ENCODE peak calls at places on chromosomes 2 and 18, in seven cellular contexts. W, R, E, I, M, Z and F are unnamed samples. For H3K4me1, the result is how much of the 10 kb centered on the place peaks cover.

GRCh38 chr2:173747037-173747436 is 218.1 kb downstream of the SP3 start:
- DNase-seq in W (no peak), R (no peak), E (no peak), I (no peak), M (no peak), Z (no peak), F (no peak)

GRCh38 chr2:229257980-229258379 is 13.1 kb downstream of the PID1 start:
- DNase-seq in W (no peak), R (no peak), E (no peak), I (no peak), M (no peak), Z (no peak), F (no peak)

GRCh38 chr2:118470297-118470696 is 377.2 kb downstream of the EN1 start:
- DNase-seq in W (no peak), R (no peak), E (no peak), I (no peak), M (no peak), Z (no peak), F (no peak)

GRCh38 chr18:22347624-22348511 is 69.8 kb downstream of the CTAGE1 start:
- DNase-seq in W (peak), R (no peak), E (no peak), I (no peak), M (no peak), Z (no peak), F (peak)

GRCh38 chr2:44802409-44803099 is 138.9 kb upstream of the SIX3 start:
- DNase-seq in W (no peak), R (peak), E (peak), I (no peak), M (no peak), Z (no peak), F (no peak)

GRCh38 chr18:21316296-21316695 is 74.3 kb downstream of the GREB1L start:
- DNase-seq in W (no peak), R (no peak), E (no peak), I (no peak), M (no peak), Z (no peak), F (no peak)

GRCh38 chr2:160429248-160430000 is 64.2 kb downstream of the RBMS1 start:
- DNase-seq in W (no peak), R (no peak), E (peak), I (no peak), M (no peak), Z (peak), F (no peak)

GRCh38 chr2:8575810-8576423 is 105.9 kb upstream of the ID2 start:
- DNase-seq in W (no peak), R (no peak), E (no peak), I (no peak), M (no peak), Z (no peak), F (no peak)

GRCh38 chr2:240178564-240178963 is 38.1 kb upstream of the OTOS start:
- DNase-seq in W (no peak), R (no peak), E (peak), I (no peak), M (peak), Z (no peak), F (no peak)

GRCh38 chr18:56489901-56490300 is 148.5 kb downstream of the TXNL1 start:
- DNase-seq in W (no peak), R (no peak), E (no peak), I (no peak), M (no peak), Z (no peak), F (no peak)

GRCh38 chr2:86608832-86609231 is 14.8 kb downstream of the RNF103 start:
- DNase-seq in W (no peak), R (no peak), E (no peak), I (no peak), M (no peak), Z (no peak), F (no peak)

GRCh38 chr2:109210431-109211200 is 81.6 kb downstream of the SH3RF3 start:
- DNase-seq in W (no peak), R (no peak), E (no peak), I (no peak), M (no peak), Z (no peak), F (no peak)

GRCh38 chr2:67039701-67040100 is 357.4 kb upstream of the ETAA1 start:
- DNase-seq in W (no peak), R (no peak), E (no peak), I (no peak), M (no peak), Z (no peak), F (no peak)
- H3K4me1 ChIP-seq in W (under half), R (under half), E (under half), I (under half), M (under half), Z (under half), F (under half)

DNA sequence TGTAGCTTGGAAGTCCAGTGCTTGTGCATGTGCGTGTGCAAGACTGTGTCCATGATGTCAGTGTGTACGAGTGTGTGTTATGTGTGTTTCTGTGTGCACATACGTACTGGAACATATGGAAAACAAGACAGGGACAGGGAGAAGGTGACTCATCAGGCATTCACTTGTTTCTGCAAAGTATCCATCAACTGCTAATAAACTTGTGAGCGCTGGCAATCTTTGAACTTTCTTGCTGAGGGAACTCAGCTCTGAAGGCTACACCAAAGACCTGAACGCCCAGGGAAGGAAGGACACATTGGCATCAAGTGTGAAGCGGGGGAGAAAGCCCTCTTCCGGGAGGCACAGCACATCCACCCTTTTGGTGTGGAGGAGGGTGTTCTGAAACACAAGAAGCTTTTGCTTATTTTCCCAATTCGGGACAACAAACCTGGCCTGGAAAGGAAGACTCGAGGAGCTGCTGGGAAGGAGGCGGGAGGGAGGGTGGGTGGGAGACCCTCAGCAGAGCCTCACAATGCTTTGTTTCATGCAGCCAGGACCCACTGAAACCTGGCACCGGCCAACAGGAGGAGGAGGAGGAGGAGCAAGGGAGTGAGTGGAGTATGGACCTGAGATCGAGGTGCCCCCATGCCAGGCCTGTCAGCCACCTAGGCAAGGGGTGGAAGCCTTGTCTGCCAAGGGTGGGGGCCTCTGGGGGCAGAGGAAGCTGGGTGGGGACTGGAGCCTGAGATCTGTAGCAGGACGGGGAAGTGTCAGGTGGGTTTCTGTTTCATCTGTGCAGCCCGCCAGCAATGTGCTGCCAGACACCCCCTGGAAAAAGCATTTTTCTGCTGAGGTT is 26.8 kb downstream of the SMAD7 start:
- DNase-seq in W (no peak), R (no peak), E (no peak), I (no peak), M (peak), Z (no peak), F (no peak)
- TF ChIP-seq POLR2AphosphoS5 in W (no peak), R (no peak), E (no peak), I (no peak), M (no peak), Z (no peak), F (no peak)

GRCh38 chr2:64946737-64947090 is 42.5 kb upstream of the SLC1A4 start:
- DNase-seq in W (no peak), R (no peak), E (no peak), I (no peak), M (no peak), Z (no peak), F (no peak)

GRCh38 chr2:64945973-64946736 is 43.0 kb upstream of the SLC1A4 start:
- DNase-seq in W (no peak), R (peak), E (no peak), I (no peak), M (peak), Z (no peak), F (peak)

GRCh38 chr2:64942693-64943092 is 46.5 kb upstream of the SLC1A4 start:
- DNase-seq in W (no peak), R (no peak), E (no peak), I (no peak), M (no peak), Z (no peak), F (no peak)

GRCh38 chr2:64943387-64944150 is 45.6 kb upstream of the SLC1A4 start:
- DNase-seq in W (peak), R (peak), E (no peak), I (peak), M (peak), Z (no peak), F (no peak)

DNA sequence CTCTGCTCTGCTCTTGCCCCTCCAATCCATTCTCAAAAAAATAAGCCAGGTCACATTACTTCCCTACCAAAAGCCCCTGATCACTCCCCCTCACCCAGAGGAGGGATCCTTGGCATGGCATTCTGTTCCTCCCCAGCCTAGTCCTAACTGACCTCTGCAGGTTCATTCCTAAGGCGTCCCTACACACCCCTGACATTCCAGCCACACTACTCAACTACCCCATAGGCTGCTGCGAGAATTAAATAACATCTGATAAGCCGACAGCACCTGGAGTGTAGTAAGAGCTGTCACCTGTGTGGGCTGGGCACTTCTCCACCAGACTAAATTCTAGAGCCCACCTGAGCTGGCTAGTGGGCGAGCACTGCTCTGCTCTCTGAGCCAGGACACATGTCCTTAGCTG is 44.7 kb upstream of the SLC1A4 start:
- DNase-seq in W (no peak), R (no peak), E (no peak), I (no peak), M (no peak), Z (no peak), F (no peak)
- H3K4me1 ChIP-seq in W (under half), R (under half), E (under half), I (under half), M (half or more), Z (under half), F (under half)

DNA sequence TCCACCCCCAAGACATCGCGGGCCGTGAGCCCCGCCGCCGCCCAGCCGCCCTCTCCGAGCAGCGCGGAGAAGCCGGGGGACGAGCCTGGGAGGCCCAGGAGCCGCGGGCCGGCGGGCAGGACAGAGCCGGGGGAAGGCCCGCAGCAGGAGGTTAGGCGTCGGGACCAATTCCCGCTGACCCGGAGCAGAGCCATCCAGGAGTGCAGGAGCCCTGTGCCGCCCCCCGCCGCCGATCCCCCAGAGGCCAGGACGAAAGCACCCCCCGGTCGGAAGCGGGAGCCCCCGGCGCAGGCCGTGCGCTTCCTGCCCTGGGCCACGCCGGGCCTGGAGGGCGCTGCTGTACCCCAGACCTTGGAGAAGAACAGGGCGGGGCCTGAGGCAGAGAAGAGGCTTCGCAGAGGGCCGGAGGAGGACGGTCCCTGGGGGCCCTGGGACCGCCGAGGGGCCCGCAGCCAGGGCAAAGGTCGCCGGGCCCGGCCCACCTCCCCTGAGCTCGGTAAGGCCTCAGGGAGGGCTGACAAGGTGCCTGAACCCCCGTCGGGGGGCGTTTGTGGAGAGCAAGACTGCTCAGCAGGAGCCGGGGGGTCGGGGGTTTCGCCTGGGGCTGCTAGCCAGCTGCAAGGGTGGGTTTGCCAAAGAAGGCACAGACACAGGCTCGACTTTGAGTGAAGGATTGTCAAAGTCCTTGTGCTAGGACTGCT is 14.3 kb downstream of the SPEG start:
- DNase-seq in W (no peak), R (peak), E (peak), I (no peak), M (no peak), Z (no peak), F (no peak)
- TF ChIP-seq POLR2AphosphoS5 in W (no peak), R (no peak), E (peak), I (no peak), M (no peak), Z (no peak), F (peak)

GRCh38 chr2:62050456-62051045 is 145.1 kb downstream of the COMMD1 start:
- DNase-seq in W (no peak), R (no peak), E (peak), I (no peak), M (no peak), Z (no peak), F (no peak)
- H3K4me1 ChIP-seq in W (under half), R (under half), E (under half), I (under half), M (under half), Z (under half), F (under half)

GRCh38 chr2:9629222-9630000 is 1.4 kb downstream of the YWHAQ start:
- DNase-seq in W (no peak), R (no peak), E (no peak), I (no peak), M (no peak), Z (no peak), F (no peak)
- TF ChIP-seq POLR2AphosphoS5 in W (peak), R (no peak), E (no peak), I (no peak), M (no peak), Z (no peak), F (peak)

GRCh38 chr2:226754821-226755536 is 44.6 kb downstream of the IRS1 start:
- DNase-seq in W (no peak), R (no peak), E (no peak), I (no peak), M (no peak), Z (no peak), F (no peak)
- H3K4me1 ChIP-seq in W (under half), R (under half), E (under half), I (under half), M (under half), Z (half or more), F (under half)

GRCh38 chr2:159177357-159177756 is 109.1 kb downstream of the WDSUB1 start:
- DNase-seq in W (no peak), R (no peak), E (no peak), I (no peak), M (no peak), Z (no peak), F (no peak)

GRCh38 chr2:159177957-159178356 is 108.5 kb downstream of the WDSUB1 start:
- DNase-seq in W (no peak), R (no peak), E (peak), I (no peak), M (no peak), Z (no peak), F (no peak)

GRCh38 chr2:159175182-159175581 is 111.3 kb downstream of the WDSUB1 start:
- DNase-seq in W (no peak), R (no peak), E (no peak), I (no peak), M (no peak), Z (no peak), F (no peak)

GRCh38 chr2:159174759-159175158 is 111.7 kb downstream of the WDSUB1 start:
- DNase-seq in W (no peak), R (no peak), E (no peak), I (no peak), M (no peak), Z (no peak), F (no peak)

GRCh38 chr2:159176555-159176954 is 109.9 kb downstream of the WDSUB1 start:
- DNase-seq in W (no peak), R (no peak), E (no peak), I (no peak), M (no peak), Z (no peak), F (no peak)
- TF ChIP-seq POLR2AphosphoS5 in W (no peak), R (no peak), E (no peak), I (no peak), M (no peak), Z (no peak), F (peak)

GRCh38 chr2:237879991-237880560 is 20.7 kb downstream of the RAMP1 start:
- DNase-seq in W (no peak), R (no peak), E (no peak), I (no peak), M (peak), Z (no peak), F (no peak)

GRCh38 chr2:237876951-237877491 is 17.6 kb downstream of the RAMP1 start:
- DNase-seq in W (no peak), R (peak), E (no peak), I (no peak), M (no peak), Z (no peak), F (no peak)

GRCh38 chr2:237878321-237879057 is 19.1 kb downstream of the RAMP1 start:
- DNase-seq in W (no peak), R (no peak), E (no peak), I (no peak), M (peak), Z (no peak), F (no peak)

GRCh38 chr2:237877576-237878307 is 18.3 kb downstream of the RAMP1 start:
- DNase-seq in W (no peak), R (peak), E (no peak), I (no peak), M (peak), Z (no peak), F (no peak)

DNA sequence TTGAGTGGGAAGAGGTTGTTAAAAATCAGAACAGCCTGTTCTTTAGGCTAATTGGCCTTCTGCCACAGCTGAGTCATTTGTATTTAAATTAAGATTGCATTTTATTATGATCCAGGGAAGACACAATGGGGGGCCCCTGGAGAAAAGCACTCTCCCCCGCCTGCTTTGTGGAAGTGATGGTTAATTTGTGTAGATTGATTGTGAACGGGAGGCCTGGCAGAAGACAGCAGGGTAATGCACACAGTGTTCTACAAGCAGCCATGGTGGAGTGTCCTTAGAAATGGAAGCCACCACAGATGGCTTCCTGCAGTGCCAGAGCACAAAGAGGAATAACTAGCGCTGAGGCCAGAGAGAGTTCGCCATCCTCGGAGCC is 19.6 kb downstream of the RAMP1 start:
- DNase-seq in W (no peak), R (no peak), E (no peak), I (no peak), M (no peak), Z (no peak), F (no peak)
- H3K4me1 ChIP-seq in W (under half), R (under half), E (under half), I (under half), M (under half), Z (under half), F (half or more)